ENCODE peak calls at places on chromosomes 6 and 20, in six cellular contexts. One of them, this sample, is unnamed.

GRCh38 chr6:158905277-158905676 is 86.1 kb upstream of the EZR start:
- DNase-seq in MCF 10A: no peak
- DNase-seq in AG04450: no peak
- DNase-seq in upper lobe of right lung: no peak
- DNase-seq in heart right ventricle: no peak
- DNase-seq in breast epithelium: no peak
- DNase-seq in this sample: no peak

GRCh38 chr20:40510622-40511021 is 178.4 kb downstream of the MAFB start:
- DNase-seq in MCF 10A: no peak
- DNase-seq in AG04450: no peak
- DNase-seq in upper lobe of right lung: no peak
- DNase-seq in heart right ventricle: no peak
- DNase-seq in breast epithelium: no peak
- DNase-seq in this sample: no peak

GRCh38 chr20:61977387-61977786 is 88.3 kb downstream of the TAF4 start:
- DNase-seq in MCF 10A: no peak
- DNase-seq in AG04450: no peak
- DNase-seq in upper lobe of right lung: no peak
- DNase-seq in heart right ventricle: no peak
- DNase-seq in breast epithelium: no peak
- DNase-seq in this sample: no peak

GRCh38 chr20:8454137-8454712 is 322.2 kb downstream of the PLCB1 start:
- DNase-seq in MCF 10A: peak
- DNase-seq in AG04450: peak
- DNase-seq in upper lobe of right lung: no peak
- DNase-seq in heart right ventricle: no peak
- DNase-seq in breast epithelium: no peak
- DNase-seq in this sample: no peak

GRCh38 chr6:169487579-169488205 is 214.1 kb downstream of the WDR27 start:
- DNase-seq in MCF 10A: peak
- DNase-seq in AG04450: no peak
- DNase-seq in upper lobe of right lung: no peak
- DNase-seq in heart right ventricle: no peak
- DNase-seq in breast epithelium: no peak
- DNase-seq in this sample: no peak

GRCh38 chr6:7917729-7918128 is 7.1 kb upstream of the TXNDC5 start:
- DNase-seq in MCF 10A: no peak
- DNase-seq in AG04450: no peak
- DNase-seq in upper lobe of right lung: no peak
- DNase-seq in heart right ventricle: no peak
- DNase-seq in breast epithelium: no peak
- DNase-seq in this sample: no peak

GRCh38 chr20:5002077-5002413 is 735 bp upstream of the SLC23A2 start:
- DNase-seq in MCF 10A: no peak
- DNase-seq in AG04450: no peak
- DNase-seq in upper lobe of right lung: no peak
- DNase-seq in heart right ventricle: no peak
- DNase-seq in breast epithelium: no peak
- DNase-seq in this sample: no peak

GRCh38 chr20:20457392-20458126 is 89.7 kb downstream of the INSM1 start:
- DNase-seq in MCF 10A: peak
- DNase-seq in AG04450: no peak
- DNase-seq in upper lobe of right lung: no peak
- DNase-seq in heart right ventricle: no peak
- DNase-seq in breast epithelium: no peak
- DNase-seq in this sample: no peak

GRCh38 chr6:119158057-119158848 is 79.8 kb upstream of the FAM184A start:
- DNase-seq in MCF 10A: no peak
- DNase-seq in AG04450: no peak
- DNase-seq in upper lobe of right lung: no peak
- DNase-seq in heart right ventricle: peak
- DNase-seq in breast epithelium: no peak
- DNase-seq in this sample: no peak

GRCh38 chr6:111782161-111782809 is 91.0 kb downstream of the FYN start:
- DNase-seq in MCF 10A: no peak
- DNase-seq in AG04450: no peak
- DNase-seq in upper lobe of right lung: no peak
- DNase-seq in heart right ventricle: no peak
- DNase-seq in breast epithelium: no peak
- DNase-seq in this sample: no peak

GRCh38 chr20:8749101-8749500 is 319.8 kb upstream of the PLCB4 start:
- DNase-seq in MCF 10A: no peak
- DNase-seq in AG04450: no peak
- DNase-seq in upper lobe of right lung: no peak
- DNase-seq in heart right ventricle: no peak
- DNase-seq in breast epithelium: no peak
- DNase-seq in this sample: no peak

GRCh38 chr6:132122871-132123270 is 171.7 kb upstream of the CCN2 start:
- DNase-seq in MCF 10A: no peak
- DNase-seq in AG04450: peak
- DNase-seq in upper lobe of right lung: no peak
- DNase-seq in heart right ventricle: no peak
- DNase-seq in breast epithelium: no peak
- DNase-seq in this sample: no peak

GRCh38 chr6:87731818-87732661 is 30.0 kb upstream of the AKIRIN2 start:
- DNase-seq in MCF 10A: peak
- DNase-seq in AG04450: peak
- DNase-seq in upper lobe of right lung: peak
- DNase-seq in heart right ventricle: peak
- DNase-seq in breast epithelium: peak
- DNase-seq in this sample: peak

GRCh38 chr6:73058736-73059135 is 166.6 kb downstream of the KHDC1L start:
- DNase-seq in MCF 10A: no peak
- DNase-seq in AG04450: no peak
- DNase-seq in upper lobe of right lung: no peak
- DNase-seq in heart right ventricle: no peak
- DNase-seq in breast epithelium: no peak
- DNase-seq in this sample: no peak

GRCh38 chr6:150857062-150857905 is 8.2 kb upstream of the MTHFD1L start:
- DNase-seq in MCF 10A: peak
- DNase-seq in AG04450: peak
- DNase-seq in upper lobe of right lung: no peak
- DNase-seq in heart right ventricle: no peak
- DNase-seq in breast epithelium: no peak
- DNase-seq in this sample: no peak

GRCh38 chr6:40328376-40328987 is 258.7 kb downstream of the LRFN2 start:
- DNase-seq in MCF 10A: peak
- DNase-seq in AG04450: no peak
- DNase-seq in upper lobe of right lung: peak
- DNase-seq in heart right ventricle: no peak
- DNase-seq in breast epithelium: peak
- DNase-seq in this sample: no peak

GRCh38 chr6:53112871-53113270 is 35.8 kb downstream of the GCM1 start:
- DNase-seq in MCF 10A: peak
- DNase-seq in AG04450: no peak
- DNase-seq in upper lobe of right lung: no peak
- DNase-seq in heart right ventricle: no peak
- DNase-seq in breast epithelium: peak
- DNase-seq in this sample: no peak

GRCh38 chr6:79684821-79685220 is 53.7 kb downstream of the SH3BGRL2 start:
- DNase-seq in MCF 10A: no peak
- DNase-seq in AG04450: no peak
- DNase-seq in upper lobe of right lung: no peak
- DNase-seq in heart right ventricle: no peak
- DNase-seq in breast epithelium: no peak
- DNase-seq in this sample: no peak

GRCh38 chr20:19138758-19139157 is 73.7 kb upstream of the SLC24A3 start:
- DNase-seq in MCF 10A: no peak
- DNase-seq in AG04450: no peak
- DNase-seq in upper lobe of right lung: no peak
- DNase-seq in heart right ventricle: no peak
- DNase-seq in breast epithelium: no peak
- DNase-seq in this sample: no peak

GRCh38 chr20:10216146-10216741 is 2.4 kb upstream of the SNAP25 start:
- DNase-seq in MCF 10A: no peak
- DNase-seq in AG04450: no peak
- DNase-seq in upper lobe of right lung: no peak
- DNase-seq in heart right ventricle: no peak
- DNase-seq in breast epithelium: no peak
- DNase-seq in this sample: no peak

GRCh38 chr6:4509506-4509905 is 266.7 kb upstream of the CDYL start:
- DNase-seq in MCF 10A: no peak
- DNase-seq in AG04450: no peak
- DNase-seq in upper lobe of right lung: no peak
- DNase-seq in heart right ventricle: no peak
- DNase-seq in breast epithelium: no peak
- DNase-seq in this sample: no peak

GRCh38 chr6:137830562-137830961 is 36.5 kb upstream of the TNFAIP3 start:
- DNase-seq in MCF 10A: no peak
- DNase-seq in AG04450: no peak
- DNase-seq in upper lobe of right lung: no peak
- DNase-seq in heart right ventricle: no peak
- DNase-seq in breast epithelium: no peak
- DNase-seq in this sample: no peak

GRCh38 chr20:43824699-43825402 is 89.8 kb upstream of the TOX2 start:
- DNase-seq in MCF 10A: no peak
- DNase-seq in AG04450: no peak
- DNase-seq in upper lobe of right lung: peak
- DNase-seq in heart right ventricle: no peak
- DNase-seq in breast epithelium: no peak
- DNase-seq in this sample: no peak

GRCh38 chr6:22071655-22072054 is 225.2 kb downstream of the PRL start:
- DNase-seq in MCF 10A: no peak
- DNase-seq in AG04450: no peak
- DNase-seq in upper lobe of right lung: no peak
- DNase-seq in heart right ventricle: no peak
- DNase-seq in breast epithelium: no peak
- DNase-seq in this sample: no peak

GRCh38 chr20:58705525-58705924 is 12.9 kb downstream of the NPEPL1 start:
- DNase-seq in MCF 10A: no peak
- DNase-seq in AG04450: no peak
- DNase-seq in upper lobe of right lung: no peak
- DNase-seq in heart right ventricle: no peak
- DNase-seq in breast epithelium: no peak
- DNase-seq in this sample: no peak
- TF ChIP-seq CTCF in MCF 10A: no peak
- TF ChIP-seq CTCF in AG04450: no peak
- TF ChIP-seq CTCF in upper lobe of right lung: no peak
- TF ChIP-seq CTCF in heart right ventricle: no peak
- TF ChIP-seq CTCF in breast epithelium: no peak
- TF ChIP-seq CTCF in this sample: no peak

GRCh38 chr6:19662911-19663310 is 174.3 kb upstream of the ID4 start:
- DNase-seq in MCF 10A: no peak
- DNase-seq in AG04450: no peak
- DNase-seq in upper lobe of right lung: no peak
- DNase-seq in heart right ventricle: no peak
- DNase-seq in breast epithelium: no peak
- DNase-seq in this sample: no peak
- TF ChIP-seq CTCF in MCF 10A: no peak
- TF ChIP-seq CTCF in AG04450: no peak
- TF ChIP-seq CTCF in upper lobe of right lung: no peak
- TF ChIP-seq CTCF in heart right ventricle: no peak
- TF ChIP-seq CTCF in breast epithelium: no peak
- TF ChIP-seq CTCF in this sample: no peak

GRCh38 chr6:71446084-71446869 is 157.7 kb downstream of the OGFRL1 start:
- DNase-seq in MCF 10A: no peak
- DNase-seq in AG04450: no peak
- DNase-seq in upper lobe of right lung: no peak
- DNase-seq in heart right ventricle: no peak
- DNase-seq in breast epithelium: no peak
- DNase-seq in this sample: no peak

GRCh38 chr6:71444222-71444621 is 155.6 kb downstream of the OGFRL1 start:
- DNase-seq in MCF 10A: no peak
- DNase-seq in AG04450: no peak
- DNase-seq in upper lobe of right lung: no peak
- DNase-seq in heart right ventricle: no peak
- DNase-seq in breast epithelium: no peak
- DNase-seq in this sample: no peak
- TF ChIP-seq CTCF in MCF 10A: no peak
- TF ChIP-seq CTCF in AG04450: no peak
- TF ChIP-seq CTCF in upper lobe of right lung: no peak
- TF ChIP-seq CTCF in heart right ventricle: peak
- TF ChIP-seq CTCF in breast epithelium: no peak
- TF ChIP-seq CTCF in this sample: no peak

GRCh38 chr6:127550403-127550802 is 26.6 kb upstream of the C6orf58 start:
- DNase-seq in MCF 10A: peak
- DNase-seq in AG04450: no peak
- DNase-seq in upper lobe of right lung: no peak
- DNase-seq in heart right ventricle: no peak
- DNase-seq in breast epithelium: no peak
- DNase-seq in this sample: no peak

GRCh38 chr6:127547215-127547614 is 28.1 kb upstream of the MTCL3 start:
- DNase-seq in MCF 10A: no peak
- DNase-seq in AG04450: no peak
- DNase-seq in upper lobe of right lung: no peak
- DNase-seq in heart right ventricle: no peak
- DNase-seq in breast epithelium: no peak
- DNase-seq in this sample: no peak

GRCh38 chr6:127547909-127548649 is 28.9 kb upstream of the C6orf58 start:
- DNase-seq in MCF 10A: peak
- DNase-seq in AG04450: no peak
- DNase-seq in upper lobe of right lung: no peak
- DNase-seq in heart right ventricle: no peak
- DNase-seq in breast epithelium: no peak
- DNase-seq in this sample: no peak
- TF ChIP-seq CTCF in MCF 10A: peak
- TF ChIP-seq CTCF in AG04450: peak
- TF ChIP-seq CTCF in upper lobe of right lung: peak
- TF ChIP-seq CTCF in heart right ventricle: no peak
- TF ChIP-seq CTCF in breast epithelium: no peak
- TF ChIP-seq CTCF in this sample: no peak

GRCh38 chr6:149749594-149750135 is at the start of gene PCMT1:
- DNase-seq in MCF 10A: peak
- DNase-seq in AG04450: peak
- DNase-seq in upper lobe of right lung: peak
- DNase-seq in heart right ventricle: peak
- DNase-seq in breast epithelium: peak
- DNase-seq in this sample: peak

GRCh38 chr6:149750136-149750609 is 632 bp downstream of the PCMT1 start:
- DNase-seq in MCF 10A: peak
- DNase-seq in AG04450: no peak
- DNase-seq in upper lobe of right lung: no peak
- DNase-seq in heart right ventricle: peak
- DNase-seq in breast epithelium: peak
- DNase-seq in this sample: no peak

GRCh38 chr6:149751239-149751638 is 1.7 kb downstream of the PCMT1 start:
- DNase-seq in MCF 10A: no peak
- DNase-seq in AG04450: no peak
- DNase-seq in upper lobe of right lung: no peak
- DNase-seq in heart right ventricle: no peak
- DNase-seq in breast epithelium: peak
- DNase-seq in this sample: no peak

GRCh38 chr6:149746147-149746946 is at the start of gene NUP43:
- DNase-seq in MCF 10A: peak
- DNase-seq in AG04450: peak
- DNase-seq in upper lobe of right lung: peak
- DNase-seq in heart right ventricle: peak
- DNase-seq in breast epithelium: peak
- DNase-seq in this sample: peak
- TF ChIP-seq CTCF in MCF 10A: peak
- TF ChIP-seq CTCF in AG04450: peak
- TF ChIP-seq CTCF in upper lobe of right lung: peak
- TF ChIP-seq CTCF in heart right ventricle: peak
- TF ChIP-seq CTCF in breast epithelium: peak
- TF ChIP-seq CTCF in this sample: no peak

This sample was measured in omental fat pad.